ENCODE peak calls at places on chromosome 19, in five cellular contexts. B is GM12891, C is H1, M is HepG2, V is K562. T is an unnamed sample.

GRCh38 chr19:52336117-52336811 is at the start of gene ZNF610:
- DNase-seq in B (peak; percentile 71), C (peak; percentile 68), M (peak; percentile 59), V (no peak), T (peak; percentile 50)

GRCh38 chr19:46000497-46001246 is 5.4 kb downstream of the CCDC61 start:
- DNase-seq in B (peak; percentile 90), C (no peak), M (no peak), V (peak; percentile 72), T (peak; percentile 90)

GRCh38 chr19:33339750-33340029 is 33.8 kb upstream of the CEBPG start:
- DNase-seq in B (no peak), C (no peak), M (no peak), V (no peak), T (no peak)

GRCh38 chr19:17235618-17236413 is 9.8 kb downstream of the OCEL1 start:
- DNase-seq in B (peak; percentile 73), C (no peak), M (no peak), V (peak; percentile 89), T (peak; percentile 71)

GRCh38 chr19:35856546-35857149 is at the start of gene KIRREL2:
- DNase-seq in B (no peak), C (no peak), M (no peak), V (no peak), T (no peak)

GRCh38 chr19:42024622-42025111 is 30.6 kb upstream of the ATP1A3 start:
- DNase-seq in B (no peak), C (no peak), M (no peak), V (no peak), T (no peak)

GRCh38 chr19:2507109-2507508 is 31.2 kb downstream of the GADD45B start:
- DNase-seq in B (no peak), C (no peak), M (peak; percentile 92), V (peak; percentile 45), T (no peak)

GRCh38 chr19:56538761-56539263 is at the start of gene ZFP28:
- DNase-seq in B (peak; percentile 32), C (no peak), M (no peak), V (no peak), T (peak; percentile 8)

GRCh38 chr19:827314-827709 is 325 bp upstream of the AZU1 start:
- DNase-seq in B (no peak), C (no peak), M (no peak), V (no peak), T (no peak)

GRCh38 chr19:13999085-13999484 is 7.0 kb downstream of the RFX1 start:
- DNase-seq in B (no peak), C (no peak), M (no peak), V (no peak), T (no peak)

GRCh38 chr19:38736413-38737280 is 7.6 kb downstream of the CAPN12 start:
- DNase-seq in B (peak; percentile 73), C (peak; percentile 36), M (no peak), V (peak; percentile 90), T (peak; percentile 72)

GRCh38 chr19:51980116-51980736 is 6.4 kb downstream of the ZNF350 start:
- DNase-seq in B (no peak), C (no peak), M (no peak), V (no peak), T (no peak)

GRCh38 chr19:18157465-18158063 is 4.6 kb downstream of the PIK3R2 start:
- DNase-seq in B (no peak), C (no peak), M (no peak), V (no peak), T (no peak)

GRCh38 chr19:47226426-47227346 is 4.3 kb downstream of the BBC3 start:
- DNase-seq in B (peak; percentile 58), C (no peak), M (peak; percentile 89), V (peak; percentile 97), T (no peak)

GRCh38 chr19:39078436-39079200 is 5.5 kb upstream of the ACP7 start:
- DNase-seq in B (no peak), C (no peak), M (peak; percentile 30), V (no peak), T (no peak)

GRCh38 chr19:31214086-31214485 is 135.2 kb downstream of the TSHZ3 start:
- DNase-seq in B (no peak), C (no peak), M (no peak), V (peak; percentile 60), T (no peak)

GRCh38 chr19:15252398-15253018 is 20.3 kb upstream of the EPHX3 start:
- DNase-seq in B (no peak), C (no peak), M (no peak), V (no peak), T (no peak)

GRCh38 chr19:16623576-16623975 is 4.4 kb downstream of the MED26 start:
- DNase-seq in B (no peak), C (no peak), M (no peak), V (no peak), T (no peak)

GRCh38 chr19:39150235-39150634 is 24.6 kb downstream of the PAK4 start:
- DNase-seq in B (no peak), C (no peak), M (no peak), V (no peak), T (no peak)

GRCh38 chr19:33219261-33219812 is 6.3 kb downstream of the SLC7A10 start:
- DNase-seq in B (no peak), C (no peak), M (no peak), V (peak; percentile 18), T (no peak)

GRCh38 chr19:45403781-45404556 is 900 bp downstream of the PPP1R13L start:
- DNase-seq in B (peak; percentile 65), C (no peak), M (peak; percentile 70), V (peak; percentile 89), T (peak; percentile 71)

GRCh38 chr19:12946092-12946845 is 607 bp downstream of the RAD23A start:
- DNase-seq in B (peak; percentile 55), C (peak; percentile 68), M (peak; percentile 71), V (peak; percentile 85), T (peak; percentile 54)

GRCh38 chr19:33904681-33905080 is 108.0 kb downstream of the KCTD15 start:
- DNase-seq in B (no peak), C (no peak), M (peak; percentile 14), V (no peak), T (no peak)

GRCh38 chr19:40907968-40908735 is 26.1 kb upstream of the CYP2A7 start:
- DNase-seq in B (no peak), C (no peak), M (no peak), V (peak; percentile 59), T (peak; percentile 29)

GRCh38 chr19:52734340-52734892 is 428 bp downstream of the ZNF611 start:
- DNase-seq in B (no peak), C (no peak), M (no peak), V (no peak), T (peak; percentile 29)

GRCh38 chr19:33297401-33298145 is 4.8 kb downstream of the CEBPA start:
- DNase-seq in B (no peak), C (no peak), M (no peak), V (no peak), T (peak; percentile 8)

GRCh38 chr19:30629086-30629485 is 256.9 kb downstream of the ZNF536 start:
- DNase-seq in B (no peak), C (no peak), M (no peak), V (no peak), T (no peak)

GRCh38 chr19:33171916-33172359 is 22.2 kb upstream of the LRP3 start:
- DNase-seq in B (no peak), C (no peak), M (no peak), V (no peak), T (no peak)

GRCh38 chr19:27971869-27972268 is 1241.1 kb downstream of the UQCRFS1 start:
- DNase-seq in B (no peak), C (no peak), M (no peak), V (no peak), T (no peak)

GRCh38 chr19:944663-945241 is 18.9 kb downstream of the ARID3A start:
- DNase-seq in B (no peak), C (no peak), M (no peak), V (no peak), T (no peak)

GRCh38 chr19:28793391-28794168 is 419.4 kb downstream of the UQCRFS1 start:
- DNase-seq in B (no peak), C (peak; percentile 7), M (no peak), V (no peak), T (no peak)

GRCh38 chr19:49718991-49719390 is 28.1 kb downstream of the CPT1C start:
- DNase-seq in B (no peak), C (no peak), M (no peak), V (no peak), T (no peak)

GRCh38 chr19:17294051-17294891 is 9.0 kb downstream of the ABHD8 start:
- DNase-seq in B (peak; percentile 62), C (no peak), M (no peak), V (peak; percentile 87), T (peak; percentile 65)

GRCh38 chr19:3670796-3671679 is 29.2 kb downstream of the PIP5K1C start:
- DNase-seq in B (peak; percentile 63), C (no peak), M (no peak), V (peak; percentile 88), T (peak; percentile 77)
- TF ChIP-seq TAF1 in B (no peak), C (no peak), M (no peak), V (peak; percentile 51), T (no peak)

DNA sequence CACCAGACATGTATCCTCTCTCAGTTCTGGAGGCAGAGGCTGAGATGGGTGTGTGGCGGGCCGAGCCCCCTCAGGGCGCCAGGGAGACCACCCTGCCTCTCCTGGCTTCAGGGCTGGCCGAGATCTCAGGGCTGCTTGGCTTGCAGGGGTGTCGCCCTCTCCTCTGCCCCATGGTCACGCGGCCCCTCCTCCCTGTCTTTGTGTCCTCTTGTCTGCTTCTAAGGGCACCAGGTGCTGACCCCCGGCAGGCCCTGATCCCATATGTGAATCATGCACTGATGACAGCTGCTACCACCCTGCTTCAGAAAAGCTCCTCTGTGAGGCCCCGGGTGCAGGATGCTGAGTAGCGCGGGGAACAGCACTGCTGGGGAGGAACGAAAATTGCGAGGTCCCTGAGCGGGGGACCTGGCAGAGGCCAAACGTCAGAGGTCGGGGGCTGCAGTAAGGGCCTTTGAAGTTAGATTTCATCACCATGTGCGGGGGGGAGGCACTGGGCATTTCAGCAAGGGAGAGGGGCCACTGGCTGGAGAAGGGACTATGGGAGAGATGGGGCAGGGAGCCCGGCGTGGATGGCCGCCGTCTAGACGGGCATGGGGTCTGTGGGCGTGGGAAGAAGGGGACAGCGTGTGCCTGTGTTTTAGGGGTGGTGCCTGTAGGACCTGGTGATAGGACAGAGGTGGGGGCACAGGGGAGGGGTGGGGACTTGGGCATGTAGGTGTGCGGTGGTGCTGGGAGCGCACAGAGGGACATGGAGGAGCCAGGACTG is 125.2 kb downstream of the KDM4B start:
- DNase-seq in B (no peak), C (no peak), M (no peak), V (no peak), T (no peak)
- TF ChIP-seq POLR2AphosphoS5 in B (no peak), C (no peak), M (no peak), V (no peak), T (no peak)

GRCh38 chr19:6738726-6739389 is 622 bp upstream of the TRIP10 start:
- DNase-seq in B (no peak), C (no peak), M (no peak), V (peak; percentile 45), T (no peak)

GRCh38 chr19:6736917-6737283 is 480 bp downstream of the GPR108 start:
- DNase-seq in B (no peak), C (no peak), M (no peak), V (no peak), T (no peak)

GRCh38 chr19:6739390-6739883 is at the start of gene TRIP10:
- DNase-seq in B (peak; percentile 87), C (no peak), M (peak; percentile 68), V (peak; percentile 85), T (peak; percentile 87)

GRCh38 chr19:6737284-6737872 is at the start of gene GPR108:
- DNase-seq in B (peak; percentile 96), C (peak; percentile 99), M (peak; percentile 100), V (peak; percentile 100), T (peak; percentile 97)

GRCh38 chr19:6737873-6738725 is 719 bp upstream of the GPR108 start:
- DNase-seq in B (no peak), C (no peak), M (peak; percentile 87), V (peak; percentile 88), T (peak; percentile 61)
- TF ChIP-seq POLR2A in B (no peak), C (no peak), M (peak; percentile 7), V (no peak), T (no peak)

GRCh38 chr19:10852098-10852800 is 4.0 kb downstream of the C19orf38 start:
- DNase-seq in B (no peak), C (no peak), M (peak; percentile 63), V (no peak), T (no peak)
- TF ChIP-seq TAF1 in B (no peak), C (no peak), M (no peak), V (no peak), T (no peak)